ENCODE peak calls at places on chromosomes 16 and 17, in eight cellular contexts. J is IMR-90; R is Calu3; G is esophagus squamous epithelium; U is suprapubic skin; I is CD4-positive, alpha-beta memory T cell; O is COR-L47; B is sigmoid colon. V is an unnamed sample.

GRCh38 chr17:42273474-42274272 is 2.5 kb downstream of the STAT5B start:
- DNase-seq in O (no peak), U (no peak), G (no peak), B (no peak), R (no peak), J (no peak), I (no peak), V (no peak)

GRCh38 chr17:2283302-2283701 is 20.3 kb downstream of the SMG6 start:
- DNase-seq in R (no peak), B (no peak), O (no peak), U (no peak), G (no peak), I (no peak), J (peak), V (peak)

GRCh38 chr17:64982139-64982802 is 63.0 kb upstream of the LRRC37A3 start:
- DNase-seq in B (no peak), G (no peak), O (no peak), R (no peak), I (no peak), U (no peak), J (peak), V (peak)

GRCh38 chr16:11329080-11329491 is 16.2 kb upstream of the RMI2 start:
- DNase-seq in O (no peak), B (no peak), U (no peak), I (no peak), G (no peak), J (peak), R (no peak), V (peak)

GRCh38 chr16:13923703-13924298 is 3.8 kb downstream of the ERCC4 start:
- DNase-seq in B (no peak), J (peak), G (no peak), U (no peak), I (no peak), R (no peak), O (peak), V (peak)

GRCh38 chr17:63437287-63438091 is 8.6 kb downstream of the CYB561 start:
- DNase-seq in J (no peak), I (no peak), R (no peak), G (no peak), B (no peak), U (no peak), O (no peak), V (no peak)

GRCh38 chr16:27238591-27238990 is 30.0 kb downstream of the NSMCE1 start:
- DNase-seq in G (no peak), U (peak), R (no peak), I (no peak), O (no peak), B (peak), J (no peak), V (no peak)

GRCh38 chr17:63775420-63775819 is 1.4 kb downstream of the DDX42 start:
- DNase-seq in I (no peak), R (no peak), J (no peak), O (no peak), B (no peak), G (no peak), U (no peak), V (peak)

GRCh38 chr16:72300892-72301291 is 128.9 kb upstream of the PMFBP1 start:
- DNase-seq in B (no peak), U (no peak), O (no peak), G (no peak), J (no peak), I (no peak), R (no peak), V (peak)

GRCh38 chr16:66432429-66432828 is 5.3 kb downstream of the BEAN1 start:
- DNase-seq in I (no peak), G (no peak), R (no peak), B (no peak), J (no peak), U (no peak), O (no peak), V (no peak)

GRCh38 chr17:48335858-48336500 is 94.0 kb downstream of the SKAP1 start:
- DNase-seq in U (no peak), J (peak), I (no peak), R (peak), O (peak), B (no peak), G (no peak), V (peak)

GRCh38 chr16:27786221-27786848 is 236.4 kb downstream of the KATNIP start:
- DNase-seq in R (no peak), O (no peak), I (no peak), U (no peak), G (no peak), B (no peak), J (no peak), V (no peak)

GRCh38 chr17:66191607-66192377 is at the start of gene CEP112:
- DNase-seq in B (peak), U (peak), O (peak), G (no peak), I (peak), R (peak), J (peak), V (peak)

GRCh38 chr16:24116989-24117388 is 139.1 kb upstream of the CACNG3 start:
- DNase-seq in I (no peak), J (no peak), G (no peak), B (no peak), R (no peak), O (no peak), U (no peak), V (no peak)

GRCh38 chr16:83992624-83993023 is 24.6 kb downstream of the NECAB2 start:
- DNase-seq in O (peak), J (peak), B (no peak), U (no peak), R (no peak), I (no peak), G (no peak), V (peak)

GRCh38 chr17:3004150-3004801 is 59.1 kb downstream of the OR1D5 start:
- DNase-seq in R (peak), G (peak), J (peak), U (peak), I (peak), B (peak), O (peak), V (peak)

GRCh38 chr17:42531455-42532354 is 4.3 kb upstream of the NAGLU start:
- DNase-seq in U (no peak), I (peak), O (peak), J (peak), G (no peak), R (peak), B (peak), V (peak)

GRCh38 chr17:29573558-29573870 is 5.0 kb downstream of the TP53I13 start:
- DNase-seq in U (no peak), J (no peak), I (no peak), B (peak), G (no peak), O (no peak), R (no peak), V (no peak)

GRCh38 chr16:11254913-11255736 is 879 bp downstream of the SOCS1 start:
- DNase-seq in B (peak), I (peak), R (peak), J (peak), O (peak), G (no peak), U (no peak), V (peak)

GRCh38 chr16:72261127-72261526 is 89.2 kb upstream of the PMFBP1 start:
- DNase-seq in G (no peak), O (no peak), U (no peak), J (no peak), R (no peak), B (no peak), I (no peak), V (no peak)

GRCh38 chr16:77863250-77863649 is 74.9 kb downstream of the VAT1L start:
- DNase-seq in U (no peak), G (no peak), J (no peak), O (no peak), R (no peak), B (no peak), I (no peak), V (no peak)

GRCh38 chr17:77424585-77425344 is 284.0 kb downstream of the SEC14L1 start:
- DNase-seq in B (peak), O (no peak), I (no peak), R (no peak), J (peak), U (peak), G (no peak), V (peak)

GRCh38 chr16:75229172-75230031 is 10.6 kb downstream of the CTRB1 start:
- DNase-seq in B (no peak), O (no peak), R (no peak), I (no peak), G (no peak), U (no peak), J (no peak), V (no peak)

GRCh38 chr17:48213797-48214196 is 106.2 kb downstream of the SNX11 start:
- DNase-seq in G (no peak), R (no peak), O (peak), J (no peak), I (no peak), U (no peak), B (no peak), V (no peak)

GRCh38 chr17:81335388-81336157 is 40.5 kb upstream of the SLC38A10 start:
- DNase-seq in R (no peak), B (no peak), G (no peak), I (no peak), U (no peak), O (no peak), J (no peak), V (no peak)

GRCh38 chr16:18969855-18970240 is 13.9 kb upstream of the TMC7 start:
- DNase-seq in B (no peak), U (no peak), I (no peak), O (no peak), R (no peak), J (no peak), G (no peak), V (no peak)

GRCh38 chr17:57956311-57957119 is 1.3 kb upstream of the CUEDC1 start:
- DNase-seq in O (no peak), G (no peak), U (peak), B (peak), R (no peak), I (peak), J (no peak), V (no peak)

GRCh38 chr17:38510424-38511125 is 82.3 kb downstream of the ARHGAP23 start:
- DNase-seq in J (no peak), B (no peak), G (no peak), R (no peak), U (no peak), O (no peak), I (no peak), V (no peak)

V was measured in ELR.